ENCODE peak calls at places on chromosomes 11 and 22, in five cellular contexts. One of them, this sample, is unnamed.

GRCh38 chr11:28730336-28730735 is 622.1 kb downstream of the METTL15 start:
- DNase-seq in HL-60: no peak
- DNase-seq in ovary: no peak
- DNase-seq in progenitor cell of endocrine pancreas: no peak
- DNase-seq in endothelial cell: no peak
- DNase-seq in this sample: no peak

GRCh38 chr11:130671801-130672700 is 223.6 kb downstream of the ADAMTS15 start:
- DNase-seq in HL-60: no peak
- DNase-seq in ovary: no peak
- DNase-seq in progenitor cell of endocrine pancreas: no peak
- DNase-seq in endothelial cell: no peak
- DNase-seq in this sample: no peak

GRCh38 chr22:25008666-25009065 is 56.1 kb downstream of the KIAA1671 start:
- DNase-seq in HL-60: no peak
- DNase-seq in ovary: no peak
- DNase-seq in progenitor cell of endocrine pancreas: no peak
- DNase-seq in endothelial cell: no peak
- DNase-seq in this sample: no peak

GRCh38 chr11:128837627-128838026 is 29.5 kb downstream of the KCNJ1 start:
- DNase-seq in HL-60: peak
- DNase-seq in ovary: no peak
- DNase-seq in progenitor cell of endocrine pancreas: no peak
- DNase-seq in endothelial cell: no peak
- DNase-seq in this sample: no peak

GRCh38 chr22:35227248-35227647 is 30.0 kb upstream of the HMGXB4 start:
- DNase-seq in HL-60: peak
- DNase-seq in ovary: no peak
- DNase-seq in progenitor cell of endocrine pancreas: no peak
- DNase-seq in endothelial cell: no peak
- DNase-seq in this sample: no peak

GRCh38 chr11:35235944-35236666 is 97.1 kb downstream of the CD44 start:
- DNase-seq in HL-60: no peak
- DNase-seq in ovary: no peak
- DNase-seq in progenitor cell of endocrine pancreas: no peak
- DNase-seq in endothelial cell: no peak
- DNase-seq in this sample: no peak

GRCh38 chr22:21933413-21933812 is 19.2 kb downstream of the PPM1F start:
- DNase-seq in HL-60: no peak
- DNase-seq in ovary: peak
- DNase-seq in progenitor cell of endocrine pancreas: no peak
- DNase-seq in endothelial cell: no peak
- DNase-seq in this sample: peak

GRCh38 chr11:116167706-116168458 is 604.9 kb downstream of the BUD13 start:
- DNase-seq in HL-60: no peak
- DNase-seq in ovary: no peak
- DNase-seq in progenitor cell of endocrine pancreas: no peak
- DNase-seq in endothelial cell: peak
- DNase-seq in this sample: peak

GRCh38 chr11:34044664-34045485 is 6.7 kb upstream of the CAPRIN1 start:
- DNase-seq in HL-60: peak
- DNase-seq in ovary: no peak
- DNase-seq in progenitor cell of endocrine pancreas: no peak
- DNase-seq in endothelial cell: no peak
- DNase-seq in this sample: no peak

GRCh38 chr11:82906236-82906635 is 4.7 kb downstream of the DDIAS start:
- DNase-seq in HL-60: no peak
- DNase-seq in ovary: no peak
- DNase-seq in progenitor cell of endocrine pancreas: no peak
- DNase-seq in endothelial cell: no peak
- DNase-seq in this sample: no peak

GRCh38 chr22:48179571-48180546 is 1417.4 kb downstream of the TBC1D22A start:
- DNase-seq in HL-60: no peak
- DNase-seq in ovary: no peak
- DNase-seq in progenitor cell of endocrine pancreas: no peak
- DNase-seq in endothelial cell: no peak
- DNase-seq in this sample: no peak

GRCh38 chr11:102116453-102117205 is 6.4 kb downstream of the YAP1 start:
- DNase-seq in HL-60: no peak
- DNase-seq in ovary: no peak
- DNase-seq in progenitor cell of endocrine pancreas: no peak
- DNase-seq in endothelial cell: no peak
- DNase-seq in this sample: no peak

GRCh38 chr22:31944700-31945477 is 554 bp downstream of the YWHAH start:
- DNase-seq in HL-60: no peak
- DNase-seq in ovary: peak
- DNase-seq in progenitor cell of endocrine pancreas: no peak
- DNase-seq in endothelial cell: peak
- DNase-seq in this sample: no peak

GRCh38 chr11:76369406-76369805 is 11.5 kb downstream of the THAP12 start:
- DNase-seq in HL-60: no peak
- DNase-seq in ovary: no peak
- DNase-seq in progenitor cell of endocrine pancreas: no peak
- DNase-seq in endothelial cell: no peak
- DNase-seq in this sample: no peak

GRCh38 chr11:133832096-133833081 is 12.9 kb downstream of the SPATA19 start:
- DNase-seq in HL-60: no peak
- DNase-seq in ovary: no peak
- DNase-seq in progenitor cell of endocrine pancreas: no peak
- DNase-seq in endothelial cell: no peak
- DNase-seq in this sample: no peak

GRCh38 chr11:84714316-84714780 is 912.8 kb downstream of the DLG2 start:
- DNase-seq in HL-60: peak
- DNase-seq in ovary: peak
- DNase-seq in progenitor cell of endocrine pancreas: peak
- DNase-seq in endothelial cell: peak
- DNase-seq in this sample: peak

GRCh38 chr11:35932121-35932520 is 11.7 kb upstream of the LDLRAD3 start:
- DNase-seq in HL-60: peak
- DNase-seq in ovary: no peak
- DNase-seq in progenitor cell of endocrine pancreas: no peak
- DNase-seq in endothelial cell: no peak
- DNase-seq in this sample: no peak

GRCh38 chr11:9001736-9002135 is 2.1 kb downstream of the NRIP3 start:
- DNase-seq in HL-60: peak
- DNase-seq in ovary: no peak
- DNase-seq in progenitor cell of endocrine pancreas: no peak
- DNase-seq in endothelial cell: no peak
- DNase-seq in this sample: no peak

GRCh38 chr11:13261600-13262061 is 16.0 kb upstream of the BMAL1 start:
- DNase-seq in HL-60: no peak
- DNase-seq in ovary: peak
- DNase-seq in progenitor cell of endocrine pancreas: no peak
- DNase-seq in endothelial cell: no peak
- DNase-seq in this sample: no peak

GRCh38 chr11:103631841-103632240 is 404.6 kb upstream of the DDI1 start:
- DNase-seq in HL-60: no peak
- DNase-seq in ovary: no peak
- DNase-seq in progenitor cell of endocrine pancreas: no peak
- DNase-seq in endothelial cell: no peak
- DNase-seq in this sample: no peak

GRCh38 chr11:82792319-82792718 is 58.7 kb upstream of the FAM181B start:
- DNase-seq in HL-60: no peak
- DNase-seq in ovary: no peak
- DNase-seq in progenitor cell of endocrine pancreas: no peak
- DNase-seq in endothelial cell: no peak
- DNase-seq in this sample: no peak

GRCh38 chr11:6357222-6357621 is 33.1 kb upstream of the SMPD1 start:
- DNase-seq in HL-60: no peak
- DNase-seq in ovary: peak
- DNase-seq in progenitor cell of endocrine pancreas: no peak
- DNase-seq in endothelial cell: no peak
- DNase-seq in this sample: no peak

GRCh38 chr11:123797065-123797940 is 8.8 kb downstream of the OR6M1 start:
- DNase-seq in HL-60: no peak
- DNase-seq in ovary: no peak
- DNase-seq in progenitor cell of endocrine pancreas: no peak
- DNase-seq in endothelial cell: no peak
- DNase-seq in this sample: no peak

GRCh38 chr22:23107487-23108323 is 34.1 kb downstream of the RSPH14 start:
- DNase-seq in HL-60: no peak
- DNase-seq in ovary: no peak
- DNase-seq in progenitor cell of endocrine pancreas: no peak
- DNase-seq in endothelial cell: no peak
- DNase-seq in this sample: no peak

GRCh38 chr11:94851864-94852581 is 83.9 kb downstream of the AMOTL1 start:
- DNase-seq in HL-60: no peak
- DNase-seq in ovary: no peak
- DNase-seq in progenitor cell of endocrine pancreas: no peak
- DNase-seq in endothelial cell: no peak
- DNase-seq in this sample: no peak

GRCh38 chr11:61964941-61965282 is 2.5 kb downstream of the FTH1 start:
- DNase-seq in HL-60: no peak
- DNase-seq in ovary: no peak
- DNase-seq in progenitor cell of endocrine pancreas: no peak
- DNase-seq in endothelial cell: no peak
- DNase-seq in this sample: no peak

GRCh38 chr22:40714514-40714966 is 35.3 kb downstream of the MCHR1 start:
- DNase-seq in HL-60: no peak
- DNase-seq in ovary: peak
- DNase-seq in progenitor cell of endocrine pancreas: no peak
- DNase-seq in endothelial cell: no peak
- DNase-seq in this sample: no peak

GRCh38 chr22:40718250-40719204 is 39.2 kb downstream of the MCHR1 start:
- DNase-seq in HL-60: no peak
- DNase-seq in ovary: no peak
- DNase-seq in progenitor cell of endocrine pancreas: no peak
- DNase-seq in endothelial cell: no peak
- DNase-seq in this sample: no peak

GRCh38 chr22:40712311-40712710 is 33.0 kb downstream of the MCHR1 start:
- DNase-seq in HL-60: no peak
- DNase-seq in ovary: no peak
- DNase-seq in progenitor cell of endocrine pancreas: no peak
- DNase-seq in endothelial cell: no peak
- DNase-seq in this sample: no peak

GRCh38 chr22:40719599-40719998 is 40.3 kb downstream of the MCHR1 start:
- DNase-seq in HL-60: no peak
- DNase-seq in ovary: no peak
- DNase-seq in progenitor cell of endocrine pancreas: no peak
- DNase-seq in endothelial cell: no peak
- DNase-seq in this sample: no peak

DNA sequence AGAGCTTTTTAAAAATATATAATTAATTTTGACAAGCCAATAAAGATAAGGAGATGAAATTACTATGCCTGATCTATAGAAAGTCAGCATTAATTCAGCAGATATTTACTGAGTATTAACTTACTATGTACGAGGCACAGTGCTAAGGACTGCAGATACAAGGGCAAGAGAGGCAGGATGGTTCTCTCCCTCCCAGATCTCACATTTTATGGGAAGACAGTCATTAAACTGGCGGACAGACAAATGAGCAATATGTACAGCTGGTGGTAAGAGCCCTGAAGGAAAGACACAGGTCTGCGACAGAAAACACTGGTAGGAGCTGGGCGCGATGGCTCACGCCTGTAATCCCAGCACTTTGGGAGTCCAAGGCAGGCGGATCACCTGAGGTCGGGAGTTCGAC is 36.8 kb downstream of the MCHR1 start:
- DNase-seq in HL-60: no peak
- DNase-seq in ovary: no peak
- DNase-seq in progenitor cell of endocrine pancreas: no peak
- DNase-seq in endothelial cell: no peak
- DNase-seq in this sample: no peak
- TF ChIP-seq CTCF in HL-60: no peak
- TF ChIP-seq CTCF in ovary: no peak
- TF ChIP-seq CTCF in progenitor cell of endocrine pancreas: no peak
- TF ChIP-seq CTCF in endothelial cell: no peak
- TF ChIP-seq CTCF in this sample: no peak

GRCh38 chr11:58060939-58061672 is 30.4 kb downstream of the OR6Q1 start:
- DNase-seq in HL-60: no peak
- DNase-seq in ovary: no peak
- DNase-seq in progenitor cell of endocrine pancreas: no peak
- DNase-seq in endothelial cell: no peak
- DNase-seq in this sample: no peak
- TF ChIP-seq CTCF in HL-60: no peak
- TF ChIP-seq CTCF in ovary: no peak
- TF ChIP-seq CTCF in progenitor cell of endocrine pancreas: peak
- TF ChIP-seq CTCF in endothelial cell: peak
- TF ChIP-seq CTCF in this sample: peak

DNA sequence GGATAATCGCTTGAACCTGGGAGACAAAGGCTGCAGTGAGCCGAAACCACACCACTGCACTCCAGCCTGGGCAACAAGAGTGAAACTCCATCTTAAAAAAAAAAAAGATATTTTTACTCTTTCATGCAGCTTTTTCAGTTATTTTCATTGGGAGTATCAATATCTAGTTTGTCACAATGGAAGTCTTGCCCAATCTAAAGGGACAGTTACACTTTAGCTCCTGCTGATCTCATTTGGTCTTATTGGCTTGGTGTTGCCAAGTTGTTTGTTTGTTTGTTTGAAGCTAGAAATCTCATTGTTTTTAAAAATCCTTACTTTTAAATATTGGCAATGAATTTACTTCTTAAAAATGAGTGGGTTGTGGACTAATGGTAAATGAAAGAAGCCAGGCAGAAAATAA is 24.7 kb downstream of the CEP295 start:
- DNase-seq in HL-60: no peak
- DNase-seq in ovary: no peak
- DNase-seq in progenitor cell of endocrine pancreas: no peak
- DNase-seq in endothelial cell: no peak
- DNase-seq in this sample: no peak
- TF ChIP-seq CTCF in HL-60: no peak
- TF ChIP-seq CTCF in ovary: no peak
- TF ChIP-seq CTCF in progenitor cell of endocrine pancreas: no peak
- TF ChIP-seq CTCF in endothelial cell: no peak
- TF ChIP-seq CTCF in this sample: no peak

GRCh38 chr11:22670803-22671202 is 4.4 kb downstream of the GAS2 start:
- DNase-seq in HL-60: no peak
- DNase-seq in ovary: no peak
- DNase-seq in progenitor cell of endocrine pancreas: no peak
- DNase-seq in endothelial cell: no peak
- DNase-seq in this sample: no peak
- TF ChIP-seq CTCF in HL-60: no peak
- TF ChIP-seq CTCF in ovary: no peak
- TF ChIP-seq CTCF in progenitor cell of endocrine pancreas: peak
- TF ChIP-seq CTCF in endothelial cell: no peak
- TF ChIP-seq CTCF in this sample: peak

GRCh38 chr11:73907191-73907590 is 30.4 kb downstream of the PAAF1 start:
- DNase-seq in HL-60: peak
- DNase-seq in ovary: no peak
- DNase-seq in progenitor cell of endocrine pancreas: no peak
- DNase-seq in endothelial cell: no peak
- DNase-seq in this sample: no peak
- TF ChIP-seq CTCF in HL-60: no peak
- TF ChIP-seq CTCF in ovary: no peak
- TF ChIP-seq CTCF in progenitor cell of endocrine pancreas: no peak
- TF ChIP-seq CTCF in endothelial cell: no peak
- TF ChIP-seq CTCF in this sample: no peak

This sample was measured in type B pancreatic cell.